ENCODE peak calls at places on chromosomes 2 and 18, in seven cellular contexts. One of them, this sample, is unnamed.

GRCh38 chr2:187435756-187436155 is 12.3 kb downstream of the CALCRL start:
- DNase-seq in SW480: no peak
- DNase-seq in D341Med: no peak
- DNase-seq in heart right ventricle: no peak
- DNase-seq in stimulated activated CD4-positive, alpha-beta T cell treated with anti-CD3 and anti-CD28 coated beads, Interleukin-12 subunit alpha, Interleukin-12 subunit beta, amount 100 ng/mL, for 4 hours: no peak
- DNase-seq in HFF-Myc: no peak
- DNase-seq in NCI-H460: no peak
- DNase-seq in this sample: no peak

GRCh38 chr2:101478561-101479001 is 3.7 kb upstream of the RFX8 start:
- DNase-seq in stimulated activated CD4-positive, alpha-beta T cell treated with anti-CD3 and anti-CD28 coated beads, Interleukin-12 subunit alpha, Interleukin-12 subunit beta, amount 100 ng/mL, for 4 hours: no peak
- DNase-seq in D341Med: no peak
- DNase-seq in SW480: no peak
- DNase-seq in HFF-Myc: no peak
- DNase-seq in heart right ventricle: no peak
- DNase-seq in NCI-H460: no peak
- DNase-seq in this sample: no peak

GRCh38 chr2:7026740-7027139 is 109.5 kb downstream of the RNF144A start:
- DNase-seq in SW480: no peak
- DNase-seq in NCI-H460: no peak
- DNase-seq in heart right ventricle: peak
- DNase-seq in D341Med: no peak
- DNase-seq in HFF-Myc: no peak
- DNase-seq in stimulated activated CD4-positive, alpha-beta T cell treated with anti-CD3 and anti-CD28 coated beads, Interleukin-12 subunit alpha, Interleukin-12 subunit beta, amount 100 ng/mL, for 4 hours: no peak
- DNase-seq in this sample: no peak

GRCh38 chr2:107712857-107713256 is 113.8 kb upstream of the RGPD4 start:
- DNase-seq in stimulated activated CD4-positive, alpha-beta T cell treated with anti-CD3 and anti-CD28 coated beads, Interleukin-12 subunit alpha, Interleukin-12 subunit beta, amount 100 ng/mL, for 4 hours: no peak
- DNase-seq in NCI-H460: no peak
- DNase-seq in HFF-Myc: no peak
- DNase-seq in D341Med: no peak
- DNase-seq in SW480: peak
- DNase-seq in heart right ventricle: no peak
- DNase-seq in this sample: peak

GRCh38 chr2:159595410-159596046 is 20.8 kb downstream of the BAZ2B start:
- DNase-seq in NCI-H460: no peak
- DNase-seq in stimulated activated CD4-positive, alpha-beta T cell treated with anti-CD3 and anti-CD28 coated beads, Interleukin-12 subunit alpha, Interleukin-12 subunit beta, amount 100 ng/mL, for 4 hours: no peak
- DNase-seq in heart right ventricle: no peak
- DNase-seq in SW480: no peak
- DNase-seq in HFF-Myc: no peak
- DNase-seq in D341Med: no peak
- DNase-seq in this sample: no peak

GRCh38 chr2:437772-438393 is 150.0 kb upstream of the ALKAL2 start:
- DNase-seq in HFF-Myc: no peak
- DNase-seq in NCI-H460: no peak
- DNase-seq in SW480: peak
- DNase-seq in heart right ventricle: no peak
- DNase-seq in stimulated activated CD4-positive, alpha-beta T cell treated with anti-CD3 and anti-CD28 coated beads, Interleukin-12 subunit alpha, Interleukin-12 subunit beta, amount 100 ng/mL, for 4 hours: no peak
- DNase-seq in D341Med: no peak
- DNase-seq in this sample: no peak

GRCh38 chr2:240251848-240252190 is 111.4 kb upstream of the OTOS start:
- DNase-seq in heart right ventricle: no peak
- DNase-seq in D341Med: no peak
- DNase-seq in HFF-Myc: no peak
- DNase-seq in NCI-H460: no peak
- DNase-seq in SW480: no peak
- DNase-seq in stimulated activated CD4-positive, alpha-beta T cell treated with anti-CD3 and anti-CD28 coated beads, Interleukin-12 subunit alpha, Interleukin-12 subunit beta, amount 100 ng/mL, for 4 hours: no peak
- DNase-seq in this sample: no peak

GRCh38 chr18:3153107-3153704 is 66.6 kb downstream of the MYOM1 start:
- DNase-seq in D341Med: no peak
- DNase-seq in HFF-Myc: no peak
- DNase-seq in heart right ventricle: no peak
- DNase-seq in SW480: peak
- DNase-seq in NCI-H460: no peak
- DNase-seq in stimulated activated CD4-positive, alpha-beta T cell treated with anti-CD3 and anti-CD28 coated beads, Interleukin-12 subunit alpha, Interleukin-12 subunit beta, amount 100 ng/mL, for 4 hours: no peak
- DNase-seq in this sample: no peak

GRCh38 chr2:191245046-191245868 is at the start of gene MYO1B:
- DNase-seq in heart right ventricle: peak
- DNase-seq in stimulated activated CD4-positive, alpha-beta T cell treated with anti-CD3 and anti-CD28 coated beads, Interleukin-12 subunit alpha, Interleukin-12 subunit beta, amount 100 ng/mL, for 4 hours: peak
- DNase-seq in HFF-Myc: no peak
- DNase-seq in SW480: peak
- DNase-seq in D341Med: peak
- DNase-seq in NCI-H460: peak
- DNase-seq in this sample: peak

GRCh38 chr2:238344517-238344916 is 24.2 kb downstream of the TRAF3IP1 start:
- DNase-seq in SW480: no peak
- DNase-seq in NCI-H460: no peak
- DNase-seq in D341Med: no peak
- DNase-seq in heart right ventricle: no peak
- DNase-seq in HFF-Myc: no peak
- DNase-seq in stimulated activated CD4-positive, alpha-beta T cell treated with anti-CD3 and anti-CD28 coated beads, Interleukin-12 subunit alpha, Interleukin-12 subunit beta, amount 100 ng/mL, for 4 hours: no peak
- DNase-seq in this sample: no peak

GRCh38 chr2:160696061-160696452 is 202.4 kb upstream of the RBMS1 start:
- DNase-seq in SW480: no peak
- DNase-seq in NCI-H460: no peak
- DNase-seq in stimulated activated CD4-positive, alpha-beta T cell treated with anti-CD3 and anti-CD28 coated beads, Interleukin-12 subunit alpha, Interleukin-12 subunit beta, amount 100 ng/mL, for 4 hours: no peak
- DNase-seq in HFF-Myc: no peak
- DNase-seq in D341Med: no peak
- DNase-seq in heart right ventricle: no peak
- DNase-seq in this sample: no peak

GRCh38 chr2:61537590-61538178 is 472 bp downstream of the XPO1 start:
- DNase-seq in D341Med: no peak
- DNase-seq in heart right ventricle: peak
- DNase-seq in HFF-Myc: no peak
- DNase-seq in SW480: no peak
- DNase-seq in NCI-H460: no peak
- DNase-seq in stimulated activated CD4-positive, alpha-beta T cell treated with anti-CD3 and anti-CD28 coated beads, Interleukin-12 subunit alpha, Interleukin-12 subunit beta, amount 100 ng/mL, for 4 hours: no peak
- DNase-seq in this sample: no peak

GRCh38 chr2:227788556-227788955 is 25.1 kb upstream of the CCL20 start:
- DNase-seq in NCI-H460: no peak
- DNase-seq in D341Med: no peak
- DNase-seq in stimulated activated CD4-positive, alpha-beta T cell treated with anti-CD3 and anti-CD28 coated beads, Interleukin-12 subunit alpha, Interleukin-12 subunit beta, amount 100 ng/mL, for 4 hours: no peak
- DNase-seq in HFF-Myc: no peak
- DNase-seq in SW480: no peak
- DNase-seq in heart right ventricle: no peak
- DNase-seq in this sample: no peak

GRCh38 chr2:143383016-143383415 is 253.8 kb downstream of the ARHGAP15 start:
- DNase-seq in HFF-Myc: no peak
- DNase-seq in NCI-H460: no peak
- DNase-seq in SW480: no peak
- DNase-seq in D341Med: no peak
- DNase-seq in stimulated activated CD4-positive, alpha-beta T cell treated with anti-CD3 and anti-CD28 coated beads, Interleukin-12 subunit alpha, Interleukin-12 subunit beta, amount 100 ng/mL, for 4 hours: no peak
- DNase-seq in heart right ventricle: no peak
- DNase-seq in this sample: no peak

GRCh38 chr18:77811510-77811909 is 561.9 kb downstream of the GALR1 start:
- DNase-seq in NCI-H460: peak
- DNase-seq in D341Med: no peak
- DNase-seq in HFF-Myc: no peak
- DNase-seq in SW480: peak
- DNase-seq in heart right ventricle: no peak
- DNase-seq in stimulated activated CD4-positive, alpha-beta T cell treated with anti-CD3 and anti-CD28 coated beads, Interleukin-12 subunit alpha, Interleukin-12 subunit beta, amount 100 ng/mL, for 4 hours: no peak
- DNase-seq in this sample: peak

GRCh38 chr2:144256996-144257707 is 262.8 kb downstream of the ZEB2 start:
- DNase-seq in D341Med: no peak
- DNase-seq in heart right ventricle: no peak
- DNase-seq in stimulated activated CD4-positive, alpha-beta T cell treated with anti-CD3 and anti-CD28 coated beads, Interleukin-12 subunit alpha, Interleukin-12 subunit beta, amount 100 ng/mL, for 4 hours: no peak
- DNase-seq in NCI-H460: no peak
- DNase-seq in SW480: no peak
- DNase-seq in HFF-Myc: no peak
- DNase-seq in this sample: no peak

GRCh38 chr2:60337142-60337497 is 216.3 kb downstream of the BCL11A start:
- DNase-seq in NCI-H460: no peak
- DNase-seq in stimulated activated CD4-positive, alpha-beta T cell treated with anti-CD3 and anti-CD28 coated beads, Interleukin-12 subunit alpha, Interleukin-12 subunit beta, amount 100 ng/mL, for 4 hours: no peak
- DNase-seq in D341Med: no peak
- DNase-seq in HFF-Myc: no peak
- DNase-seq in heart right ventricle: no peak
- DNase-seq in SW480: no peak
- DNase-seq in this sample: no peak

GRCh38 chr18:48676756-48677368 is 138.0 kb downstream of the CTIF start:
- DNase-seq in heart right ventricle: peak
- DNase-seq in stimulated activated CD4-positive, alpha-beta T cell treated with anti-CD3 and anti-CD28 coated beads, Interleukin-12 subunit alpha, Interleukin-12 subunit beta, amount 100 ng/mL, for 4 hours: peak
- DNase-seq in D341Med: peak
- DNase-seq in NCI-H460: peak
- DNase-seq in HFF-Myc: no peak
- DNase-seq in SW480: peak
- DNase-seq in this sample: peak

GRCh38 chr2:224159345-224159928 is 120.4 kb upstream of the SERPINE2 start:
- DNase-seq in stimulated activated CD4-positive, alpha-beta T cell treated with anti-CD3 and anti-CD28 coated beads, Interleukin-12 subunit alpha, Interleukin-12 subunit beta, amount 100 ng/mL, for 4 hours: no peak
- DNase-seq in D341Med: no peak
- DNase-seq in heart right ventricle: no peak
- DNase-seq in SW480: no peak
- DNase-seq in NCI-H460: no peak
- DNase-seq in HFF-Myc: no peak
- DNase-seq in this sample: no peak

GRCh38 chr2:42118759-42119569 is 50.2 kb upstream of the EML4 start:
- DNase-seq in heart right ventricle: no peak
- DNase-seq in NCI-H460: no peak
- DNase-seq in D341Med: no peak
- DNase-seq in stimulated activated CD4-positive, alpha-beta T cell treated with anti-CD3 and anti-CD28 coated beads, Interleukin-12 subunit alpha, Interleukin-12 subunit beta, amount 100 ng/mL, for 4 hours: no peak
- DNase-seq in SW480: no peak
- DNase-seq in HFF-Myc: no peak
- DNase-seq in this sample: no peak

GRCh38 chr2:46073540-46074018 is 223.6 kb upstream of the EPAS1 start:
- DNase-seq in stimulated activated CD4-positive, alpha-beta T cell treated with anti-CD3 and anti-CD28 coated beads, Interleukin-12 subunit alpha, Interleukin-12 subunit beta, amount 100 ng/mL, for 4 hours: no peak
- DNase-seq in SW480: peak
- DNase-seq in D341Med: no peak
- DNase-seq in NCI-H460: peak
- DNase-seq in heart right ventricle: no peak
- DNase-seq in HFF-Myc: peak
- DNase-seq in this sample: peak

GRCh38 chr2:110755494-110756078 is 23.2 kb downstream of the ACOXL start:
- DNase-seq in stimulated activated CD4-positive, alpha-beta T cell treated with anti-CD3 and anti-CD28 coated beads, Interleukin-12 subunit alpha, Interleukin-12 subunit beta, amount 100 ng/mL, for 4 hours: no peak
- DNase-seq in SW480: peak
- DNase-seq in HFF-Myc: no peak
- DNase-seq in NCI-H460: no peak
- DNase-seq in heart right ventricle: no peak
- DNase-seq in D341Med: no peak
- DNase-seq in this sample: peak

GRCh38 chr2:238261718-238262375 is 22.0 kb upstream of the HES6 start:
- DNase-seq in NCI-H460: no peak
- DNase-seq in stimulated activated CD4-positive, alpha-beta T cell treated with anti-CD3 and anti-CD28 coated beads, Interleukin-12 subunit alpha, Interleukin-12 subunit beta, amount 100 ng/mL, for 4 hours: no peak
- DNase-seq in SW480: no peak
- DNase-seq in D341Med: no peak
- DNase-seq in heart right ventricle: no peak
- DNase-seq in HFF-Myc: no peak
- DNase-seq in this sample: no peak